ENCODE peak calls at places on chromosomes 7 and 10, in seven cellular contexts. I is caudate nucleus; R is heart left ventricle; W is stimulated activated CD4-positive, alpha-beta T cell treated with anti-CD3 and anti-CD28 coated beads, TNF-alpha, amount 100 ng/mL, for 4 hours; X is NT2/D1; G is kidney glomerular epithelial cell; M is heart right ventricle. Q is an unnamed sample.

GRCh38 chr10:33204049-33204448 is 130.4 kb downstream of the NRP1 start:
- DNase-seq in I (no peak), M (no peak), R (no peak), W (no peak), G (no peak), X (no peak), Q (no peak)

GRCh38 chr7:132785861-132786260 is 209.6 kb upstream of the PLXNA4 start:
- DNase-seq in W (no peak), M (no peak), R (no peak), X (no peak), G (no peak), I (no peak), Q (no peak)

GRCh38 chr7:29337628-29338116 is 143.1 kb downstream of the CHN2 start:
- DNase-seq in X (no peak), M (no peak), W (no peak), G (no peak), I (no peak), R (no peak), Q (no peak)

GRCh38 chr10:12909836-12910185 is 91.7 kb downstream of the CCDC3 start:
- DNase-seq in M (no peak), X (no peak), W (no peak), I (no peak), G (no peak), R (no peak), Q (no peak)

GRCh38 chr7:144835166-144835611 is 664 bp downstream of the TPK1 start:
- DNase-seq in W (peak; percentile 14), R (peak; percentile 45), G (peak; percentile 64), I (peak; percentile 53), M (peak; percentile 50), X (no peak), Q (no peak)

GRCh38 chr7:156929789-156930539 is 19.5 kb upstream of the NOM1 start:
- DNase-seq in G (no peak), X (no peak), I (no peak), R (no peak), W (no peak), M (no peak), Q (no peak)

GRCh38 chr7:116218051-116218645 is 7.8 kb downstream of the TES start:
- DNase-seq in X (no peak), I (no peak), R (peak; percentile 32), W (no peak), M (no peak), G (peak; percentile 79), Q (peak; percentile 77)

GRCh38 chr7:141490474-141490873 is 60.7 kb upstream of the AGK start:
- DNase-seq in R (no peak), M (no peak), G (no peak), W (no peak), X (peak; percentile 60), I (no peak), Q (no peak)

GRCh38 chr10:8047452-8048280 is 6.8 kb upstream of the GATA3 start:
- DNase-seq in I (no peak), W (no peak), G (no peak), X (no peak), M (no peak), R (no peak), Q (no peak)

GRCh38 chr7:104894998-104895850 is 118.8 kb upstream of the KMT2E start:
- DNase-seq in M (no peak), X (no peak), W (no peak), I (no peak), R (no peak), G (no peak), Q (no peak)

GRCh38 chr10:127909716-127910463 is 3.0 kb downstream of the PTPRE start:
- DNase-seq in M (no peak), X (no peak), W (no peak), I (no peak), G (no peak), R (no peak), Q (no peak)

GRCh38 chr10:129951251-129951808 is 12.7 kb downstream of the EBF3 start:
- DNase-seq in I (no peak), W (no peak), R (no peak), X (no peak), G (no peak), M (no peak), Q (no peak)

GRCh38 chr7:66362136-66362535 is 157.0 kb downstream of the TPST1 start:
- DNase-seq in M (no peak), G (no peak), X (no peak), I (no peak), W (no peak), R (no peak), Q (no peak)

GRCh38 chr10:28444031-28444430 is 88.9 kb upstream of the WAC start:
- DNase-seq in R (no peak), M (no peak), X (peak; percentile 28), W (no peak), G (no peak), I (no peak), Q (no peak)

GRCh38 chr7:54859066-54859465 is 100.1 kb upstream of the SEC61G start:
- DNase-seq in M (no peak), W (no peak), G (no peak), R (no peak), I (no peak), X (no peak), Q (no peak)

GRCh38 chr10:1097436-1097835 is 41.3 kb downstream of the WDR37 start:
- DNase-seq in G (no peak), I (no peak), R (no peak), X (no peak), M (no peak), W (no peak), Q (no peak)

GRCh38 chr10:28001353-28001752 is 2.5 kb upstream of the ODAD2 start:
- DNase-seq in M (no peak), G (no peak), R (no peak), I (no peak), X (no peak), W (no peak), Q (no peak)

GRCh38 chr10:15745748-15746147 is 26.0 kb upstream of the ITGA8 start:
- DNase-seq in R (peak; percentile 47), M (peak; percentile 72), G (no peak), W (no peak), I (no peak), X (no peak), Q (no peak)

GRCh38 chr10:62071846-62072281 is 170.4 kb downstream of the ARID5B start:
- DNase-seq in M (no peak), W (no peak), X (no peak), G (no peak), R (no peak), I (no peak), Q (no peak)

GRCh38 chr10:52818019-52818418 is 45.4 kb upstream of the MBL2 start:
- DNase-seq in I (no peak), W (no peak), X (peak; percentile 43), R (no peak), G (peak; percentile 75), M (no peak), Q (no peak)

GRCh38 chr10:69348824-69349541 is 67.7 kb downstream of the TACR2 start:
- DNase-seq in I (no peak), W (no peak), G (no peak), X (no peak), R (peak; percentile 64), M (peak; percentile 20), Q (peak; percentile 67)

GRCh38 chr7:332646-333398 is 42.9 kb downstream of the FOXL3 start:
- DNase-seq in R (peak; percentile 80), M (peak; percentile 75), W (peak; percentile 86), G (peak; percentile 4), I (peak; percentile 38), X (peak; percentile 81), Q (no peak)

GRCh38 chr7:87316846-87317545 is 28.5 kb upstream of the CROT start:
- DNase-seq in I (no peak), M (no peak), G (no peak), R (no peak), W (no peak), X (no peak), Q (no peak)

GRCh38 chr7:106129291-106129690 is 17.2 kb upstream of the SYPL1 start:
- DNase-seq in W (no peak), R (no peak), M (no peak), G (no peak), I (no peak), X (no peak), Q (no peak)

GRCh38 chr10:26737730-26738129 is 40.2 kb downstream of the PDSS1 start:
- DNase-seq in I (no peak), M (no peak), R (no peak), G (no peak), X (no peak), W (no peak), Q (no peak)

GRCh38 chr7:6536262-6536770 is 14.9 kb downstream of the GRID2IP start:
- DNase-seq in W (no peak), I (no peak), G (no peak), R (no peak), X (no peak), M (no peak), Q (no peak)

GRCh38 chr10:36280886-36281499 is 638.9 kb upstream of the FZD8 start:
- DNase-seq in M (no peak), R (no peak), G (no peak), W (no peak), I (no peak), X (no peak), Q (no peak)

GRCh38 chr7:915291-916218 is 38.9 kb downstream of the ADAP1 start:
- DNase-seq in G (no peak), R (peak; percentile 6), W (no peak), X (no peak), I (no peak), M (no peak), Q (no peak)

GRCh38 chr7:44698046-44698580 is 50.5 kb upstream of the ZMIZ2 start:
- DNase-seq in M (no peak), W (no peak), R (peak; percentile 16), I (no peak), X (no peak), G (no peak), Q (no peak)

GRCh38 chr10:114320249-114321116 is 81.4 kb downstream of the VWA2 start:
- DNase-seq in I (no peak), G (no peak), R (peak; percentile 87), M (peak; percentile 35), W (no peak), X (no peak), Q (no peak)

GRCh38 chr7:147022056-147022455 is 905.5 kb downstream of the CNTNAP2 start:
- DNase-seq in X (no peak), G (no peak), I (no peak), R (no peak), M (no peak), W (no peak), Q (no peak)

GRCh38 chr7:36726806-36727503 is 2.7 kb upstream of the AOAH start:
- DNase-seq in W (no peak), X (no peak), G (no peak), I (no peak), R (no peak), M (no peak), Q (no peak)

GRCh38 chr10:5105626-5106025 is 11.4 kb downstream of the AKR1C3 start:
- DNase-seq in I (no peak), M (no peak), X (no peak), W (no peak), R (no peak), G (no peak), Q (no peak)

Q was measured in HS-27A.